ENCODE peak calls at places on chromosomes 11 and 22, in ten cellular contexts. F, V, C, U, Q, Z, E, P, W and A are unnamed samples. For H3K27me3 and H3K9me3, the result is how much of the 10 kb centered on the place peaks cover.

GRCh38 chr22:37739000-37739399 is 42.2 kb downstream of the TRIOBP start:
- DNase-seq in F (no peak), V (peak), C (no peak), U (no peak), Q (peak), Z (no peak), E (peak), P (peak), W (peak), A (no peak)

GRCh38 chr22:20758688-20759087 is 15.2 kb upstream of the SERPIND1 start:
- DNase-seq in F (no peak), V (no peak), C (no peak), U (no peak), Q (no peak), Z (no peak), E (no peak), P (no peak), W (no peak), A (no peak)

GRCh38 chr11:67045314-67045713 is 11.3 kb upstream of the RHOD start:
- DNase-seq in F (peak), V (peak), C (no peak), U (peak), Q (no peak), Z (no peak), E (no peak), P (peak), W (peak), A (peak)

GRCh38 chr11:69674267-69674885 is 777 bp downstream of the LTO1 start:
- DNase-seq in F (no peak), V (peak), C (peak), U (peak), Q (no peak), Z (no peak), E (peak), P (peak), W (no peak), A (peak)

GRCh38 chr22:30870451-30871345 is 97.9 kb downstream of the MORC2 start:
- DNase-seq in F (peak), V (no peak), C (no peak), U (no peak), Q (no peak), Z (no peak), E (no peak), P (no peak), W (peak), A (no peak)

GRCh38 chr11:114063149-114063828 is 3.8 kb downstream of the ZBTB16 start:
- DNase-seq in F (no peak), V (no peak), C (no peak), U (no peak), Q (no peak), Z (no peak), E (no peak), P (no peak), W (no peak), A (no peak)

GRCh38 chr11:130123414-130124040 is 36.1 kb upstream of the ST14 start:
- DNase-seq in F (no peak), V (no peak), C (no peak), U (no peak), Q (no peak), Z (no peak), E (no peak), P (no peak), W (no peak), A (no peak)

GRCh38 chr11:88174627-88175003 is 628 bp downstream of the RAB38 start:
- DNase-seq in F (peak), V (peak), C (no peak), U (peak), Q (no peak), Z (peak), E (peak), P (peak), W (peak), A (peak)

GRCh38 chr11:16382638-16383380 is 26.5 kb upstream of the SOX6 start:
- DNase-seq in F (no peak), V (peak), C (no peak), U (no peak), Q (no peak), Z (no peak), E (no peak), P (peak), W (no peak), A (peak)

GRCh38 chr11:35367491-35367890 is 51.9 kb downstream of the SLC1A2 start:
- DNase-seq in F (no peak), V (peak), C (no peak), U (peak), Q (no peak), Z (no peak), E (no peak), P (peak), W (no peak), A (peak)

GRCh38 chr22:28594784-28595324 is 84.8 kb downstream of the TTC28 start:
- DNase-seq in F (no peak), V (peak), C (no peak), U (peak), Q (no peak), Z (no peak), E (no peak), P (peak), W (no peak), A (peak)

GRCh38 chr22:36828815-36829214 is 12.0 kb upstream of the PVALB start:
- DNase-seq in F (no peak), V (no peak), C (no peak), U (no peak), Q (no peak), Z (no peak), E (no peak), P (no peak), W (no peak), A (no peak)

GRCh38 chr22:26777402-26777801 is 120.0 kb downstream of the MIAT start:
- DNase-seq in F (no peak), V (no peak), C (no peak), U (peak), Q (no peak), Z (no peak), E (no peak), P (peak), W (no peak), A (peak)

GRCh38 chr11:15204766-15205165 is 90.0 kb downstream of the INSC start:
- DNase-seq in F (no peak), V (no peak), C (no peak), U (no peak), Q (no peak), Z (no peak), E (no peak), P (no peak), W (no peak), A (no peak)

GRCh38 chr11:57303990-57304579 is 20.7 kb downstream of the TNKS1BP1 start:
- DNase-seq in F (peak), V (peak), C (no peak), U (peak), Q (no peak), Z (peak), E (no peak), P (no peak), W (no peak), A (peak)

GRCh38 chr22:46104170-46104880 is 46.0 kb upstream of the PPARA start:
- DNase-seq in F (no peak), V (no peak), C (no peak), U (no peak), Q (no peak), Z (peak), E (no peak), P (no peak), W (no peak), A (no peak)

GRCh38 chr11:113350646-113351045 is 36.3 kb downstream of the TTC12 start:
- DNase-seq in F (no peak), V (no peak), C (no peak), U (no peak), Q (no peak), Z (no peak), E (no peak), P (no peak), W (no peak), A (no peak)

GRCh38 chr11:6251120-6251733 is 8.4 kb upstream of the CCKBR start:
- DNase-seq in F (no peak), V (peak), C (peak), U (peak), Q (no peak), Z (peak), E (peak), P (peak), W (peak), A (peak)

GRCh38 chr11:8671242-8671641 is 11.2 kb downstream of the TRIM66 start:
- DNase-seq in F (no peak), V (peak), C (no peak), U (peak), Q (no peak), Z (no peak), E (peak), P (peak), W (peak), A (peak)

GRCh38 chr22:44497218-44497903 is 672 bp downstream of the RTL6 start:
- DNase-seq in F (no peak), V (peak), C (peak), U (no peak), Q (no peak), Z (peak), E (no peak), P (peak), W (no peak), A (no peak)

DNA sequence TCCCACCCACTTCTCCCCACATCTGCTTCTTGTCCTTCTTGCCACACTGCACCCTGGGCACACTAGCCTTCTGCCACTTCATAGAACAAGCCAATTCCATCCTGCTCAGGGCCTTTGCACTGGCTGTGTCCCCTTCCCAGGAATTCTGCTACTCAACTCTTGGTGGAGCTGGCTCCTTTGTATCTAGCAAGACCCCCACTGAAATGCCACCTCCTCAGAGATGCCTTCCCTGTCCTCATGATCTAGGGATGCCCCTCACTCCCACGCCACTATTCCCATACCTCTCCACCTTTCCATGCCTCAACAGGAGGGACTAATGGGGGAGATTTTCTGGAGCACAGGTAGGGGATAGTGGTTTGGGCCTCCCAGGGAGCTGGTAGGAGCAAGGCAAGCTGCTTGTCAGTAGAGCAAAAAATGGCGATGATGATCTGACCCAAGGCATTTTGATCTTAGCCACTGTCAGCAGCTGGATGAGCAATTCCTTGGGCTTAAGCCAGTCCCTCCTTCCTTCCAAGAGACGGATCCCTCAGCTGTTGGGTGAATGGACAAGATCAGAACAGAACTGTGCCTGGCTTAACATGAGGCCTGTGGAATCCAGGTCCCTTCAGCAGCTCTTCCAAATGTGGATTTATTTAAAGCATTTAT is 4.1 kb upstream of the PRDM11 start:
- DNase-seq in F (no peak), V (peak), C (no peak), U (no peak), Q (no peak), Z (no peak), E (peak), P (peak), W (peak), A (no peak)
- H3K27me3 ChIP-seq in F (under half), V (under half), C (under half), U (under half), Q (under half), Z (under half), E (under half), P (under half), W (under half), A (under half)

GRCh38 chr11:43969543-43969942 is 27.1 kb downstream of the C11orf96 start:
- DNase-seq in F (no peak), V (no peak), C (no peak), U (no peak), Q (no peak), Z (no peak), E (no peak), P (no peak), W (no peak), A (peak)
- H3K9me3 ChIP-seq in F (under half), V (under half), C (under half), U (under half), Q (under half), Z (under half), E (under half), P (under half), W (under half), A (under half)

DNA sequence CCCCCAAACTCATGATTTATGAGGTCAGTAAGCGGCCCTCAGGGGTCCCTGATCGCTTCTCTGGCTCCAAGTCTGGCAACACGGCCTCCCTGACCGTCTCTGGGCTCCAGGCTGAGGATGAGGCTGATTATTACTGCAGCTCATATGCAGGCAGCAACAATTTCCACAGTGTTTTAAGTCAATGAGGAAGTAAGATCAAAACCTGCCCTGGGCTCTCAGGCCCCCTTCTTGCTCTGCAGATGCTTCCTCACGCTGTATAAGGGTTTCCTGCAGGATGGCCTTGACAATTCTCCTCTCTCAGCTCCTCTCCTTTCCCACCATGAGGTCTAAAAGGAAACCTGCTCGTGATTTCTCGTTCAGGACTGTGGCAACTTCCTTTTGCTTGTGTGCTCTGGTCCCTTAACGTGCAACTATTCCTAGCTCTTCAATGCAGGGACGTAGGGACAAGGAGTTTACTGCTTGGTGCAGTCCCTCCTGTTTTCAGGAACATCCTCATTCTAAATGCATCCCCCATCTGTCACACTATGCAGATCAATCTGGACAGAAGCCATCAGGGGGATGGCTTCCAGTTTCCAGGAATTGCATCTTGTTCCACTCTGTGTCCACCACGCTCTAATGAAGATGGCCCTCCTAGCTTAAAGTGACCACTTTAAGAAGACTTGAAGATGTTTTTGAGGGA is 64.4 kb upstream of the IGLL5 start:
- DNase-seq in F (no peak), V (no peak), C (peak), U (no peak), Q (peak), Z (no peak), E (no peak), P (no peak), W (no peak), A (no peak)
- H3K27me3 ChIP-seq in F (under half), V (under half), C (under half), U (under half), Q (under half), Z (under half), E (under half), P (under half), W (under half), A (under half)

DNA sequence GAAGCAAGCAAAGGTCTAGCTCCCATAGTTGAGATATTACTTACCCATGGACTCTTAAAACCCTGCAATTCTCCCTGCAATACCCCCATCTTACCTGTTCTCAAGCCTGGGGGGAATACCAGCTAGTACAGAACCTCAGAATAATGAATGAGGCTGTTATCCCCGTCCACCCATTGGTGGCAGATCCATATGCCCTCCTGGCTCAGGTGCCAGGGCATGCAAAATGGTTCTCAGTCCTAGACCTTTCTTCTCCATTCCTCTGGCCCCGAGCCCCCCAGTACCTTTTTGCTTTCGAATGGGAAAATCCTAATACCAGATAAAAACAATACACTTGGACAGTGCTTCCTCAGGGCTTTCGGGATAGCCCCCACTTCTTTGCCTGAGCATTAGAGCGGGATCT is 86.4 kb downstream of the PIWIL4 start:
- DNase-seq in F (no peak), V (no peak), C (no peak), U (no peak), Q (no peak), Z (no peak), E (no peak), P (no peak), W (no peak), A (no peak)
- H3K9me3 ChIP-seq in F (under half), V (under half), C (under half), U (under half), Q (under half), Z (under half), E (under half), P (under half), W (under half), A (under half)

GRCh38 chr22:24751518-24751917 is 23.0 kb downstream of the PIWIL3 start:
- DNase-seq in F (no peak), V (no peak), C (no peak), U (no peak), Q (no peak), Z (no peak), E (no peak), P (no peak), W (no peak), A (no peak)
- H3K27me3 ChIP-seq in F (under half), V (under half), C (under half), U (half or more), Q (under half), Z (under half), E (under half), P (under half), W (under half), A (half or more)

GRCh38 chr22:47472636-47473035 is 710.2 kb downstream of the TBC1D22A start:
- DNase-seq in F (no peak), V (no peak), C (no peak), U (no peak), Q (no peak), Z (no peak), E (no peak), P (no peak), W (no peak), A (no peak)

GRCh38 chr22:47476226-47476625 is 713.8 kb downstream of the TBC1D22A start:
- DNase-seq in F (no peak), V (peak), C (no peak), U (no peak), Q (no peak), Z (no peak), E (no peak), P (no peak), W (no peak), A (no peak)

GRCh38 chr22:47474895-47475294 is 712.4 kb downstream of the TBC1D22A start:
- DNase-seq in F (no peak), V (peak), C (no peak), U (no peak), Q (no peak), Z (no peak), E (no peak), P (no peak), W (no peak), A (no peak)

GRCh38 chr22:47474464-47474863 is 712.0 kb downstream of the TBC1D22A start:
- DNase-seq in F (no peak), V (peak), C (peak), U (no peak), Q (no peak), Z (no peak), E (no peak), P (no peak), W (no peak), A (no peak)
- H3K9me3 ChIP-seq in F (under half), V (under half), C (under half), U (under half), Q (under half), Z (under half), E (under half), P (under half), W (under half), A (under half)

DNA sequence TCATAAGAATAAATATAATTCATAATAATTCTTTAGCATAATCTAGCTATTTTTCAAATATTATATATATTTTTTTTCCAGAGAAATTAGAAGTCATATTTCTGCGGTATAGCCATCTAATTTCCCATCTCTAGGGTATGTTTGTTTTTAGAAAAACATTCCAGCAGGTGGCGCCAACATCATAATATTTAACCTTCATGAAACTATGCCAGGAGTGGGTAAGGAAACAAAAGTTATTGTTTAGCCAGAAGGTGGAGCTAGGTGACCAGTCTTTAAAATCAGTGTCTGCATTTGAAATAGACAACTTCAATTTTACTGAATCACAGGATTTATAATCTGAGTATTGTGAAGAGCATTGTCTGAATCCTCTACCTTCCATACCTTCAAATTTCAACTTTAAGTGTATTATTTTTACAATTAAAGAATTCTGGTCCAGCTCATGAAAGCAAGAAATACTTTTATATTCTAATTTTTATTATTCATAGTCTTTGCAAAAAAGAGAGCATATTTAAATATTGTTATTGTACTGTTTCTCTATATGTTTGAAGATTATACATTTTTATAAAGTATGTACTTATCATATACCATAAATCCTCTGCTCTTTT is 15.7 kb upstream of the CCDC179 start:
- DNase-seq in F (no peak), V (peak), C (peak), U (peak), Q (peak), Z (peak), E (peak), P (peak), W (peak), A (peak)
- H3K27me3 ChIP-seq in F (under half), V (under half), C (under half), U (under half), Q (under half), Z (under half), E (under half), P (under half), W (under half), A (under half)